ENCODE peak calls at places on chromosome 18, in five cellular contexts. One of them, this sample, is unnamed.

GRCh38 chr18:79878741-79879358 is 72.6 kb downstream of the SLC66A2 start:
- DNase-seq in progenitor cell of endocrine pancreas: no peak
- DNase-seq in hepatocyte: no peak
- DNase-seq in fibroblast of lung: no peak
- DNase-seq in ovary: no peak
- DNase-seq in this sample: no peak

GRCh38 chr18:10689231-10689953 is 163.6 kb downstream of the NAPG start:
- DNase-seq in progenitor cell of endocrine pancreas: no peak
- DNase-seq in hepatocyte: no peak
- DNase-seq in fibroblast of lung: peak
- DNase-seq in ovary: no peak
- DNase-seq in this sample: no peak

GRCh38 chr18:76388891-76389423 is 106.1 kb downstream of the ZNF516 start:
- DNase-seq in progenitor cell of endocrine pancreas: no peak
- DNase-seq in hepatocyte: no peak
- DNase-seq in fibroblast of lung: peak
- DNase-seq in ovary: peak
- DNase-seq in this sample: no peak

GRCh38 chr18:7958081-7958896 is 391.2 kb downstream of the PTPRM start:
- DNase-seq in progenitor cell of endocrine pancreas: no peak
- DNase-seq in hepatocyte: no peak
- DNase-seq in fibroblast of lung: peak
- DNase-seq in ovary: no peak
- DNase-seq in this sample: no peak

GRCh38 chr18:8882632-8883408 is 177.5 kb downstream of the MTCL1 start:
- DNase-seq in progenitor cell of endocrine pancreas: no peak
- DNase-seq in hepatocyte: no peak
- DNase-seq in fibroblast of lung: peak
- DNase-seq in ovary: no peak
- DNase-seq in this sample: no peak

GRCh38 chr18:79792096-79792987 is 5.4 kb upstream of the KCNG2 start:
- DNase-seq in progenitor cell of endocrine pancreas: no peak
- DNase-seq in hepatocyte: no peak
- DNase-seq in fibroblast of lung: no peak
- DNase-seq in ovary: no peak
- DNase-seq in this sample: no peak

GRCh38 chr18:71678144-71678543 is 866.0 kb downstream of the CBLN2 start:
- DNase-seq in progenitor cell of endocrine pancreas: no peak
- DNase-seq in hepatocyte: no peak
- DNase-seq in fibroblast of lung: no peak
- DNase-seq in ovary: no peak
- DNase-seq in this sample: no peak

GRCh38 chr18:32742620-32743019 is 30.2 kb downstream of the KLHL14 start:
- DNase-seq in progenitor cell of endocrine pancreas: no peak
- DNase-seq in hepatocyte: no peak
- DNase-seq in fibroblast of lung: no peak
- DNase-seq in ovary: no peak
- DNase-seq in this sample: no peak

GRCh38 chr18:43904209-43904837 is 627.0 kb upstream of the SYT4 start:
- DNase-seq in progenitor cell of endocrine pancreas: no peak
- DNase-seq in hepatocyte: no peak
- DNase-seq in fibroblast of lung: no peak
- DNase-seq in ovary: no peak
- DNase-seq in this sample: no peak

GRCh38 chr18:63236990-63237389 is 82.6 kb downstream of the BCL2 start:
- DNase-seq in progenitor cell of endocrine pancreas: no peak
- DNase-seq in hepatocyte: no peak
- DNase-seq in fibroblast of lung: no peak
- DNase-seq in ovary: peak
- DNase-seq in this sample: no peak

GRCh38 chr18:2847341-2848144 is 737 bp downstream of the EMILIN2 start:
- DNase-seq in progenitor cell of endocrine pancreas: peak
- DNase-seq in hepatocyte: peak
- DNase-seq in fibroblast of lung: peak
- DNase-seq in ovary: peak
- DNase-seq in this sample: peak

GRCh38 chr18:332007-332406 is 64.2 kb upstream of the THOC1 start:
- DNase-seq in progenitor cell of endocrine pancreas: no peak
- DNase-seq in hepatocyte: no peak
- DNase-seq in fibroblast of lung: no peak
- DNase-seq in ovary: no peak
- DNase-seq in this sample: no peak

GRCh38 chr18:76564636-76565237 is 69.7 kb upstream of the ZNF516 start:
- DNase-seq in progenitor cell of endocrine pancreas: no peak
- DNase-seq in hepatocyte: no peak
- DNase-seq in fibroblast of lung: no peak
- DNase-seq in ovary: no peak
- DNase-seq in this sample: no peak

GRCh38 chr18:24935008-24935407 is 417.0 kb downstream of the ZNF521 start:
- DNase-seq in progenitor cell of endocrine pancreas: no peak
- DNase-seq in hepatocyte: no peak
- DNase-seq in fibroblast of lung: no peak
- DNase-seq in ovary: no peak
- DNase-seq in this sample: no peak

GRCh38 chr18:67600181-67600631 is 83.7 kb upstream of the DSEL start:
- DNase-seq in progenitor cell of endocrine pancreas: no peak
- DNase-seq in hepatocyte: peak
- DNase-seq in fibroblast of lung: peak
- DNase-seq in ovary: no peak
- DNase-seq in this sample: peak

GRCh38 chr18:23994361-23994902 is 20.1 kb upstream of the TTC39C start:
- DNase-seq in progenitor cell of endocrine pancreas: no peak
- DNase-seq in hepatocyte: peak
- DNase-seq in fibroblast of lung: peak
- DNase-seq in ovary: peak
- DNase-seq in this sample: no peak

GRCh38 chr18:58788971-58789797 is 75.5 kb upstream of the ZNF532 start:
- DNase-seq in progenitor cell of endocrine pancreas: no peak
- DNase-seq in hepatocyte: peak
- DNase-seq in fibroblast of lung: peak
- DNase-seq in ovary: peak
- DNase-seq in this sample: no peak

GRCh38 chr18:66317243-66318090 is 286.4 kb downstream of the CDH19 start:
- DNase-seq in progenitor cell of endocrine pancreas: no peak
- DNase-seq in hepatocyte: no peak
- DNase-seq in fibroblast of lung: no peak
- DNase-seq in ovary: no peak
- DNase-seq in this sample: no peak

GRCh38 chr18:63316612-63317555 is 2.7 kb downstream of the BCL2 start:
- DNase-seq in progenitor cell of endocrine pancreas: no peak
- DNase-seq in hepatocyte: no peak
- DNase-seq in fibroblast of lung: no peak
- DNase-seq in ovary: no peak
- DNase-seq in this sample: no peak

GRCh38 chr18:6595666-6596065 is 133.8 kb upstream of the ARHGAP28 start:
- DNase-seq in progenitor cell of endocrine pancreas: no peak
- DNase-seq in hepatocyte: no peak
- DNase-seq in fibroblast of lung: no peak
- DNase-seq in ovary: no peak
- DNase-seq in this sample: no peak

GRCh38 chr18:12990977-12991838 is at the start of gene CEP192:
- DNase-seq in progenitor cell of endocrine pancreas: peak
- DNase-seq in hepatocyte: peak
- DNase-seq in fibroblast of lung: peak
- DNase-seq in ovary: peak
- DNase-seq in this sample: peak
- TF ChIP-seq CTCF in progenitor cell of endocrine pancreas: peak
- TF ChIP-seq CTCF in hepatocyte: no peak
- TF ChIP-seq CTCF in fibroblast of lung: no peak
- TF ChIP-seq CTCF in ovary: no peak
- TF ChIP-seq CTCF in this sample: no peak

GRCh38 chr18:47992903-47993302 is 62.4 kb upstream of the SMAD2 start:
- DNase-seq in progenitor cell of endocrine pancreas: no peak
- DNase-seq in hepatocyte: no peak
- DNase-seq in fibroblast of lung: no peak
- DNase-seq in ovary: no peak
- DNase-seq in this sample: no peak
- TF ChIP-seq CTCF in progenitor cell of endocrine pancreas: no peak
- TF ChIP-seq CTCF in hepatocyte: no peak
- TF ChIP-seq CTCF in fibroblast of lung: no peak
- TF ChIP-seq CTCF in ovary: no peak
- TF ChIP-seq CTCF in this sample: no peak

GRCh38 chr18:13216732-13217465 is 1.7 kb upstream of the LDLRAD4 start:
- DNase-seq in progenitor cell of endocrine pancreas: peak
- DNase-seq in hepatocyte: peak
- DNase-seq in fibroblast of lung: no peak
- DNase-seq in ovary: no peak
- DNase-seq in this sample: peak
- TF ChIP-seq CTCF in progenitor cell of endocrine pancreas: peak
- TF ChIP-seq CTCF in hepatocyte: peak
- TF ChIP-seq CTCF in fibroblast of lung: peak
- TF ChIP-seq CTCF in ovary: peak
- TF ChIP-seq CTCF in this sample: peak

GRCh38 chr18:73842795-73843394 is 304.7 kb downstream of the FBXO15 start:
- DNase-seq in progenitor cell of endocrine pancreas: peak
- DNase-seq in hepatocyte: peak
- DNase-seq in fibroblast of lung: peak
- DNase-seq in ovary: no peak
- DNase-seq in this sample: peak

GRCh38 chr18:73840319-73841065 is 307.1 kb downstream of the FBXO15 start:
- DNase-seq in progenitor cell of endocrine pancreas: no peak
- DNase-seq in hepatocyte: no peak
- DNase-seq in fibroblast of lung: no peak
- DNase-seq in ovary: no peak
- DNase-seq in this sample: peak

GRCh38 chr18:73839441-73839840 is 308.2 kb downstream of the FBXO15 start:
- DNase-seq in progenitor cell of endocrine pancreas: no peak
- DNase-seq in hepatocyte: no peak
- DNase-seq in fibroblast of lung: no peak
- DNase-seq in ovary: no peak
- DNase-seq in this sample: no peak

GRCh38 chr18:73841661-73842060 is 306.0 kb downstream of the FBXO15 start:
- DNase-seq in progenitor cell of endocrine pancreas: no peak
- DNase-seq in hepatocyte: no peak
- DNase-seq in fibroblast of lung: no peak
- DNase-seq in ovary: no peak
- DNase-seq in this sample: no peak
- TF ChIP-seq CTCF in progenitor cell of endocrine pancreas: peak
- TF ChIP-seq CTCF in hepatocyte: peak
- TF ChIP-seq CTCF in fibroblast of lung: peak
- TF ChIP-seq CTCF in ovary: no peak
- TF ChIP-seq CTCF in this sample: peak

DNA sequence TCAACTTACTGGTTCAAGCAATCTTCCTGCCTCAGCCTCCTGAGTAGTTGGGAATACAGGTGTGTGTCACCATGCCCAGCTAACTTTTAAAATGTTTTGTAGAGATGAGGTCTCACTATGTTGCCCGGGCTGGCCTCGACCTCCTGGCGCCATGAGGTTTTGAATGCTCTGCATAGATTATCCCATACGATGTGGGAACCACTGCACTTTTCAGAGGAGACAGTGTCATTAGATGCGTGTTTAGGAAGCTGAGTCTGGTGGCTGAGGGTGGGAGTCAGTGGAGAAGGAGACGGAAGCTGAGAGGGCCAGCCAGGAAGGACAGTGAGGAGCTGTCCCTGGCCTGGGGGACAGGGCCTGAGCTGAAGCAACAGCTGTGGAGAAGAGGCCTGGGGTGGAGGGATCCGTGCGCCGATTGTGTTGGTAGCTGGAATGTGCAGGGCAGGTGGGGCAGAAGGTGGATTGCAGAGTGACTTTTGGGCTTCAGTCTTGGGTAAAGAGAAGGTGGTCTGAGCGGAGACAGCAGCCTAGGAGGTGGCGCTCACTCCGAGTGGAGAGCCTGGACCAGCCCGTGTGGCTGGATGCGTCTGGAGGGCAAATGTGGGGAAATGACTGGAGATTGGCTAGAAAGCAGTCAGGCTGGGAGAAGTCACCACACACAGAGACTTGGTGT is 68.0 kb downstream of the LDLRAD4 start:
- DNase-seq in progenitor cell of endocrine pancreas: no peak
- DNase-seq in hepatocyte: no peak
- DNase-seq in fibroblast of lung: no peak
- DNase-seq in ovary: no peak
- DNase-seq in this sample: no peak
- TF ChIP-seq CTCF in progenitor cell of endocrine pancreas: no peak
- TF ChIP-seq CTCF in hepatocyte: no peak
- TF ChIP-seq CTCF in fibroblast of lung: no peak
- TF ChIP-seq CTCF in ovary: no peak
- TF ChIP-seq CTCF in this sample: no peak